ENCODE peak calls at places on chromosomes 3 and 15, in five cellular contexts. S is trophoblast cell, Q is IMR-90, I is H1, A is mesenchymal stem cell. F is an unnamed sample.

GRCh38 chr3:72523409-72524172 is 324.7 kb downstream of the SHQ1 start:
- DNase-seq in S (no peak), Q (no peak), I (no peak), A (no peak), F (no peak)

GRCh38 chr3:55489804-55490132 is 2.7 kb upstream of the WNT5A start:
- DNase-seq in S (no peak), Q (no peak), I (no peak), A (peak; percentile 57), F (peak; percentile 72)

GRCh38 chr15:48421362-48421761 is 90.1 kb downstream of the DUT start:
- DNase-seq in S (no peak), Q (no peak), I (no peak), A (no peak), F (no peak)

GRCh38 chr15:36643551-36643950 is 64.1 kb downstream of the CDIN1 start:
- DNase-seq in S (no peak), Q (peak; percentile 29), I (no peak), A (no peak), F (no peak)

GRCh38 chr3:183504597-183504996 is 50.9 kb downstream of the KLHL6 start:
- DNase-seq in S (no peak), Q (no peak), I (no peak), A (no peak), F (no peak)

GRCh38 chr15:97683816-97684215 is 276.7 kb upstream of the ARRDC4 start:
- DNase-seq in S (no peak), Q (no peak), I (no peak), A (no peak), F (no peak)

GRCh38 chr15:99732711-99733267 is 448 bp downstream of the LYSMD4 start:
- DNase-seq in S (no peak), Q (no peak), I (no peak), A (peak; percentile 7), F (no peak)

GRCh38 chr15:85636351-85636750 is 158.4 kb downstream of the KLHL25 start:
- DNase-seq in S (no peak), Q (no peak), I (no peak), A (no peak), F (no peak)

GRCh38 chr3:72004749-72005292 is 219.9 kb upstream of the PROK2 start:
- DNase-seq in S (peak; percentile 33), Q (peak; percentile 51), I (no peak), A (no peak), F (no peak)

GRCh38 chr3:39502838-39503145 is 35.3 kb downstream of the MOBP start:
- DNase-seq in S (no peak), Q (no peak), I (no peak), A (no peak), F (no peak)

GRCh38 chr3:78003090-78003489 is 963.2 kb downstream of the ROBO2 start:
- DNase-seq in S (no peak), Q (no peak), I (no peak), A (no peak), F (no peak)

GRCh38 chr15:64774556-64775523 is 549 bp downstream of the RBPMS2 start:
- DNase-seq in S (no peak), Q (no peak), I (no peak), A (peak; percentile 34), F (no peak)

GRCh38 chr3:29452923-29453277 is 172.0 kb downstream of the RBMS3 start:
- DNase-seq in S (no peak), Q (peak; percentile 8), I (no peak), A (no peak), F (no peak)

GRCh38 chr3:147619925-147620580 is 210.9 kb downstream of the ZIC1 start:
- DNase-seq in S (no peak), Q (no peak), I (no peak), A (no peak), F (no peak)

GRCh38 chr15:58332676-58333400 is 99.0 kb upstream of the LIPC start:
- DNase-seq in S (no peak), Q (peak; percentile 93), I (no peak), A (peak; percentile 95), F (no peak)

GRCh38 chr3:29329986-29330514 is 49.2 kb downstream of the RBMS3 start:
- DNase-seq in S (no peak), Q (peak; percentile 63), I (no peak), A (peak; percentile 37), F (no peak)

GRCh38 chr3:187610926-187611545 is 59.2 kb downstream of the SST start:
- DNase-seq in S (no peak), Q (peak; percentile 6), I (no peak), A (peak; percentile 42), F (no peak)

GRCh38 chr3:124993462-124993861 is 58.9 kb upstream of the MUC13 start:
- DNase-seq in S (no peak), Q (no peak), I (no peak), A (no peak), F (no peak)

GRCh38 chr3:168989396-168989795 is 674.1 kb downstream of the MECOM start:
- DNase-seq in S (no peak), Q (peak; percentile 20), I (no peak), A (no peak), F (no peak)

GRCh38 chr3:194003128-194004057 is 132.6 kb upstream of the HES1 start:
- DNase-seq in S (peak; percentile 79), Q (peak; percentile 87), I (peak; percentile 41), A (peak; percentile 99), F (peak; percentile 64)

GRCh38 chr3:62631471-62631870 is 243.7 kb downstream of the CADPS start:
- DNase-seq in S (no peak), Q (no peak), I (no peak), A (no peak), F (no peak)

GRCh38 chr3:197352382-197352781 is 54.0 kb upstream of the DLG1 start:
- DNase-seq in S (no peak), Q (peak; percentile 69), I (no peak), A (peak; percentile 26), F (no peak)

DNA sequence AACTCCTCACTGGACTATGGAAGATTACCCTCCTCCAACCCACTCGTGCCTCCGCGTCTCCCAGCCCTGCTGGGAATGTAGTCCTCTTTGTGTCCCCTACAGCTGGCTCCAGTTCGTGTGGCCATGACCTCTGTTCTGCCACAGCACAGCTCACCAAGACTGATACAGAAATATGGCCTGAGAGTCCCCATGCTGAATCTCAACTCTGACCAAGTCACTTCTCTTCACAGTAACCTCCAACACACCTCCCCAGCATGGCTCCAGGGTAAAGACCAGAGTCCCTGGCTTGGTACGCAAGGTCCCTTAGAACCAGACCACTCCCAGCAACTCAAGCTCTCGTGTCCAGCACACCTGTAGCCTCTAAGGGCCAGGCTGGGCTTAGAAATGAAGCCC is 2.3 kb upstream of the COL7A1 start:
- DNase-seq in S (no peak), Q (no peak), I (no peak), A (no peak), F (no peak)
- H3K14ac ChIP-seq in S (peak overlapping the region; percentile 86), Q (peak overlapping the region; percentile 76), I (no peak overlapping the region), A (peak overlapping the region; percentile 18), F (no peak overlapping the region)

DNA sequence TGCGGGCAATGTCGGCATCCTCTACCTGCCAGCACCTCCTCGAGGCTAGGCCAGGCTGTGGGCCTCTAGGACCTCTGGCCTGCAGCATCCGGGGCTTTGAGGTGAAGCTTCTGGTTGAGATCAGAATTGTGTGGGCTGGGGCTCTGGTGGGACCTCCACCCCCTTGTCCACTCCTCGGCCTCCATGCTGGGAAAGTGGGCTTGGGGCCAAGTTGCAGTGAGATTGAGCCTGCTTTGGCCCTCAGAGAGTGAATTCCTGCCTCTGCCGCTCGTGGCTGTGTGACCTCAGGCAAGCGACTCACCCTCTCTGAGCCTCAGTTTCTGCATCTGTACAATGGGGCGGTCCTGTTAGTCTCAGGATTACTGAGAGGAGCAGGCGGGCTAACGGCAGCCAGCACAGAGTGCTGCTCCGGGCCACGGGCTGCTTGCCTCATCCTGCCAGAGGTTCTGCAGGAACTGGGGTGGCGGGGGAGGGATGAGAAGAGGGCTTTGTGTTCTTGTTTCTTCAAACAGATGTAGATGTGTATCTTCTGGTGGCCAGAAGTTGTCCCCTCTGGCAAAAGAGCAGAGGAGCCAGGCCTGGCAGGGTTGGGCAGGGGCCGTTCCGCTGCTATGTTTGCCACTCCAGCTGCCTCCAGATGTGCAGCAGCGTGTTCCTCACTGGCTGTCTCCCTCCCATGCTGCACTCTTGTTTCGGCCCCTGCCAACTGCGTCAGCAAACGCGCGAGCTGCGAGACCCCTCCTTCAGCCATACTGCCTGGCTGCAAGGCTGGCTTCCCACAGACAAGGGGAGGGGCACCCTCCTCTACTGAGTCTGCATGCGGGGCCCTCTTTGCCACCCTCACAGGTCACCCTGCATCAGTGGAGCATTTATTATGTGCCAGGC is 33.7 kb downstream of the FBLN2 start:
- DNase-seq in S (no peak), Q (no peak), I (no peak), A (no peak), F (no peak)
- H3K14ac ChIP-seq in S (no peak overlapping the region), Q (no peak overlapping the region), I (no peak overlapping the region), A (peak overlapping the region; percentile 68), F (no peak overlapping the region)

GRCh38 chr3:126818696-126819095 is 114.7 kb downstream of the CHCHD6 start:
- DNase-seq in S (no peak), Q (no peak), I (no peak), A (no peak), F (no peak)
- H3K14ac ChIP-seq in S (no peak overlapping the region), Q (no peak overlapping the region), I (no peak overlapping the region), A (no peak overlapping the region), F (no peak overlapping the region)

GRCh38 chr3:53846851-53847155 is 435 bp downstream of the IL17RB start:
- DNase-seq in S (no peak), Q (no peak), I (no peak), A (no peak), F (no peak)
- H3K14ac ChIP-seq in S (no peak overlapping the region), Q (no peak overlapping the region), I (no peak overlapping the region), A (no peak overlapping the region), F (no peak overlapping the region)